ENCODE peak calls at places on chromosome 2, in six cellular contexts. One of them, this sample, is unnamed.
A peak's percentile ranks its signal among the peaks of the same experiment; 100 is the strongest.

GRCh38 chr2:169507698-169508097 is 1.8 kb upstream of the KLHL41 start:
- DNase-seq in sigmoid colon: no peak
- DNase-seq in NCI-H510A: no peak
- DNase-seq in DMS153: peak; percentile 97
- DNase-seq in GM12864: no peak
- DNase-seq in NAMALWA: no peak
- DNase-seq in this sample: no peak

GRCh38 chr2:98334439-98335078 is 11.7 kb upstream of the CNGA3 start:
- DNase-seq in sigmoid colon: no peak
- DNase-seq in NCI-H510A: no peak
- DNase-seq in DMS153: peak; percentile 20
- DNase-seq in GM12864: no peak
- DNase-seq in NAMALWA: no peak
- DNase-seq in this sample: no peak

GRCh38 chr2:240208631-240209211 is 68.3 kb upstream of the OTOS start:
- DNase-seq in sigmoid colon: peak; percentile 25
- DNase-seq in NCI-H510A: no peak
- DNase-seq in DMS153: no peak
- DNase-seq in GM12864: no peak
- DNase-seq in NAMALWA: no peak
- DNase-seq in this sample: no peak

GRCh38 chr2:189234991-189235390 is 55.4 kb upstream of the COL5A2 start:
- DNase-seq in sigmoid colon: no peak
- DNase-seq in NCI-H510A: no peak
- DNase-seq in DMS153: no peak
- DNase-seq in GM12864: no peak
- DNase-seq in NAMALWA: no peak
- DNase-seq in this sample: no peak

GRCh38 chr2:46298522-46299351 is 1.5 kb downstream of the EPAS1 start:
- DNase-seq in sigmoid colon: peak; percentile 77
- DNase-seq in NCI-H510A: no peak
- DNase-seq in DMS153: no peak
- DNase-seq in GM12864: no peak
- DNase-seq in NAMALWA: no peak
- DNase-seq in this sample: peak; percentile 55

GRCh38 chr2:237180225-237180624 is 94.5 kb downstream of the COPS8 start:
- DNase-seq in sigmoid colon: no peak
- DNase-seq in NCI-H510A: no peak
- DNase-seq in DMS153: no peak
- DNase-seq in GM12864: no peak
- DNase-seq in NAMALWA: no peak
- DNase-seq in this sample: no peak

GRCh38 chr2:110116033-110116710 is 550 bp upstream of the MALL start:
- DNase-seq in sigmoid colon: no peak
- DNase-seq in NCI-H510A: no peak
- DNase-seq in DMS153: peak; percentile 9
- DNase-seq in GM12864: no peak
- DNase-seq in NAMALWA: no peak
- DNase-seq in this sample: peak; percentile 40

GRCh38 chr2:128416781-128417180 is 98.1 kb upstream of the HS6ST1 start:
- DNase-seq in sigmoid colon: no peak
- DNase-seq in NCI-H510A: no peak
- DNase-seq in DMS153: no peak
- DNase-seq in GM12864: no peak
- DNase-seq in NAMALWA: no peak
- DNase-seq in this sample: no peak

GRCh38 chr2:167570370-167570769 is 677.0 kb downstream of the STK39 start:
- DNase-seq in sigmoid colon: no peak
- DNase-seq in NCI-H510A: no peak
- DNase-seq in DMS153: no peak
- DNase-seq in GM12864: no peak
- DNase-seq in NAMALWA: no peak
- DNase-seq in this sample: no peak

GRCh38 chr2:86223098-86223681 is 23.9 kb downstream of the MRPL35 start:
- DNase-seq in sigmoid colon: peak; percentile 95
- DNase-seq in NCI-H510A: no peak
- DNase-seq in DMS153: no peak
- DNase-seq in GM12864: no peak
- DNase-seq in NAMALWA: no peak
- DNase-seq in this sample: peak; percentile 71

GRCh38 chr2:217521820-217522219 is 481.0 kb downstream of the TNS1 start:
- DNase-seq in sigmoid colon: no peak
- DNase-seq in NCI-H510A: no peak
- DNase-seq in DMS153: no peak
- DNase-seq in GM12864: no peak
- DNase-seq in NAMALWA: no peak
- DNase-seq in this sample: no peak

GRCh38 chr2:233711312-233712008 is 1.2 kb upstream of the UGT1A5 start:
- DNase-seq in sigmoid colon: peak; percentile 78
- DNase-seq in NCI-H510A: peak; percentile 70
- DNase-seq in DMS153: peak; percentile 55
- DNase-seq in GM12864: no peak
- DNase-seq in NAMALWA: peak; percentile 60
- DNase-seq in this sample: peak; percentile 59

GRCh38 chr2:106208874-106209273 is 14.8 kb upstream of the UXS1 start:
- DNase-seq in sigmoid colon: no peak
- DNase-seq in NCI-H510A: no peak
- DNase-seq in DMS153: no peak
- DNase-seq in GM12864: no peak
- DNase-seq in NAMALWA: no peak
- DNase-seq in this sample: no peak

GRCh38 chr2:213036836-213037235 is 114.6 kb downstream of the IKZF2 start:
- DNase-seq in sigmoid colon: no peak
- DNase-seq in NCI-H510A: no peak
- DNase-seq in DMS153: no peak
- DNase-seq in GM12864: no peak
- DNase-seq in NAMALWA: peak; percentile 21
- DNase-seq in this sample: no peak

GRCh38 chr2:62347563-62348270 is 151.8 kb downstream of the B3GNT2 start:
- DNase-seq in sigmoid colon: no peak
- DNase-seq in NCI-H510A: no peak
- DNase-seq in DMS153: no peak
- DNase-seq in GM12864: peak; percentile 31
- DNase-seq in NAMALWA: no peak
- DNase-seq in this sample: no peak

GRCh38 chr2:150878347-150878746 is 383.3 kb downstream of the RBM43 start:
- DNase-seq in sigmoid colon: no peak
- DNase-seq in NCI-H510A: no peak
- DNase-seq in DMS153: no peak
- DNase-seq in GM12864: no peak
- DNase-seq in NAMALWA: no peak
- DNase-seq in this sample: no peak

GRCh38 chr2:29317077-29317517 is 201.9 kb downstream of the CLIP4 start:
- DNase-seq in sigmoid colon: no peak
- DNase-seq in NCI-H510A: no peak
- DNase-seq in DMS153: no peak
- DNase-seq in GM12864: peak; percentile 81
- DNase-seq in NAMALWA: peak; percentile 14
- DNase-seq in this sample: no peak

GRCh38 chr2:221969087-221969829 is 329.5 kb downstream of the PAX3 start:
- DNase-seq in sigmoid colon: no peak
- DNase-seq in NCI-H510A: no peak
- DNase-seq in DMS153: no peak
- DNase-seq in GM12864: no peak
- DNase-seq in NAMALWA: peak; percentile 67
- DNase-seq in this sample: no peak

GRCh38 chr2:86037141-86037794 is 68.4 kb downstream of the POLR1A start:
- DNase-seq in sigmoid colon: peak; percentile 91
- DNase-seq in NCI-H510A: peak; percentile 17
- DNase-seq in DMS153: no peak
- DNase-seq in GM12864: no peak
- DNase-seq in NAMALWA: peak; percentile 89
- DNase-seq in this sample: peak; percentile 78

GRCh38 chr2:97812916-97813315 is 99.5 kb downstream of the ZAP70 start:
- DNase-seq in sigmoid colon: no peak
- DNase-seq in NCI-H510A: no peak
- DNase-seq in DMS153: no peak
- DNase-seq in GM12864: no peak
- DNase-seq in NAMALWA: no peak
- DNase-seq in this sample: no peak

GRCh38 chr2:216666461-216667233 is 28.7 kb downstream of the IGFBP5 start:
- DNase-seq in sigmoid colon: no peak
- DNase-seq in NCI-H510A: peak; percentile 20
- DNase-seq in DMS153: peak; percentile 42
- DNase-seq in GM12864: peak; percentile 26
- DNase-seq in NAMALWA: peak; percentile 84
- DNase-seq in this sample: peak; percentile 52

GRCh38 chr2:66555076-66555475 is 120.2 kb downstream of the MEIS1 start:
- DNase-seq in sigmoid colon: no peak
- DNase-seq in NCI-H510A: no peak
- DNase-seq in DMS153: no peak
- DNase-seq in GM12864: no peak
- DNase-seq in NAMALWA: no peak
- DNase-seq in this sample: no peak

GRCh38 chr2:208062113-208062512 is 36.8 kb upstream of the PLEKHM3 start:
- DNase-seq in sigmoid colon: no peak
- DNase-seq in NCI-H510A: no peak
- DNase-seq in DMS153: no peak
- DNase-seq in GM12864: no peak
- DNase-seq in NAMALWA: peak; percentile 69
- DNase-seq in this sample: no peak

GRCh38 chr2:23418056-23418455 is 33.1 kb downstream of the KLHL29 start:
- DNase-seq in sigmoid colon: no peak
- DNase-seq in NCI-H510A: no peak
- DNase-seq in DMS153: no peak
- DNase-seq in GM12864: no peak
- DNase-seq in NAMALWA: no peak
- DNase-seq in this sample: no peak

GRCh38 chr2:66270247-66270646 is 164.7 kb upstream of the MEIS1 start:
- DNase-seq in sigmoid colon: no peak
- DNase-seq in NCI-H510A: no peak
- DNase-seq in DMS153: no peak
- DNase-seq in GM12864: no peak
- DNase-seq in NAMALWA: no peak
- DNase-seq in this sample: no peak

GRCh38 chr2:82636411-82637020 is 1822.6 kb downstream of the SUCLG1 start:
- DNase-seq in sigmoid colon: no peak
- DNase-seq in NCI-H510A: no peak
- DNase-seq in DMS153: no peak
- DNase-seq in GM12864: no peak
- DNase-seq in NAMALWA: no peak
- DNase-seq in this sample: no peak

GRCh38 chr2:115606350-115606749 is 1163.9 kb downstream of the DPP10 start:
- DNase-seq in sigmoid colon: no peak
- DNase-seq in NCI-H510A: no peak
- DNase-seq in DMS153: no peak
- DNase-seq in GM12864: no peak
- DNase-seq in NAMALWA: no peak
- DNase-seq in this sample: no peak

GRCh38 chr2:104867351-104868080 is 13.6 kb downstream of the POU3F3 start:
- DNase-seq in sigmoid colon: no peak
- DNase-seq in NCI-H510A: no peak
- DNase-seq in DMS153: no peak
- DNase-seq in GM12864: no peak
- DNase-seq in NAMALWA: no peak
- DNase-seq in this sample: no peak

GRCh38 chr2:30122362-30122761 is 24.4 kb upstream of the YPEL5 start:
- DNase-seq in sigmoid colon: no peak
- DNase-seq in NCI-H510A: no peak
- DNase-seq in DMS153: no peak
- DNase-seq in GM12864: no peak
- DNase-seq in NAMALWA: no peak
- DNase-seq in this sample: no peak

GRCh38 chr2:219452361-219453317 is 18.0 kb downstream of the SPEG start:
- DNase-seq in sigmoid colon: peak; percentile 95
- DNase-seq in NCI-H510A: no peak
- DNase-seq in DMS153: no peak
- DNase-seq in GM12864: no peak
- DNase-seq in NAMALWA: no peak
- DNase-seq in this sample: peak; percentile 90

GRCh38 chr2:127176371-127177311 is 43.5 kb downstream of the CYP27C1 start:
- DNase-seq in sigmoid colon: peak; percentile 89
- DNase-seq in NCI-H510A: peak; percentile 16
- DNase-seq in DMS153: no peak
- DNase-seq in GM12864: no peak
- DNase-seq in NAMALWA: no peak
- DNase-seq in this sample: peak; percentile 70

GRCh38 chr2:226514895-226515294 is 284.7 kb downstream of the IRS1 start:
- DNase-seq in sigmoid colon: no peak
- DNase-seq in NCI-H510A: no peak
- DNase-seq in DMS153: no peak
- DNase-seq in GM12864: no peak
- DNase-seq in NAMALWA: no peak
- DNase-seq in this sample: no peak

GRCh38 chr2:105090091-105090490 is 52.2 kb downstream of the MRPS9 start:
- DNase-seq in sigmoid colon: no peak
- DNase-seq in NCI-H510A: no peak
- DNase-seq in DMS153: no peak
- DNase-seq in GM12864: no peak
- DNase-seq in NAMALWA: no peak
- DNase-seq in this sample: no peak

GRCh38 chr2:109447811-109448210 is 166.0 kb downstream of the SEPTIN10 start:
- DNase-seq in sigmoid colon: peak; percentile 47
- DNase-seq in NCI-H510A: no peak
- DNase-seq in DMS153: no peak
- DNase-seq in GM12864: no peak
- DNase-seq in NAMALWA: no peak
- DNase-seq in this sample: no peak

GRCh38 chr2:205725059-205725458 is 42.8 kb downstream of the NRP2 start:
- DNase-seq in sigmoid colon: no peak
- DNase-seq in NCI-H510A: no peak
- DNase-seq in DMS153: no peak
- DNase-seq in GM12864: no peak
- DNase-seq in NAMALWA: no peak
- DNase-seq in this sample: no peak

GRCh38 chr2:61645911-61646310 is 107.8 kb upstream of the XPO1 start:
- DNase-seq in sigmoid colon: no peak
- DNase-seq in NCI-H510A: no peak
- DNase-seq in DMS153: no peak
- DNase-seq in GM12864: no peak
- DNase-seq in NAMALWA: no peak
- DNase-seq in this sample: no peak

GRCh38 chr2:60958800-60959199 is 58.7 kb upstream of the PEX13 start:
- DNase-seq in sigmoid colon: no peak
- DNase-seq in NCI-H510A: no peak
- DNase-seq in DMS153: no peak
- DNase-seq in GM12864: no peak
- DNase-seq in NAMALWA: no peak
- DNase-seq in this sample: no peak

GRCh38 chr2:180222642-180223041 is 215.5 kb upstream of the CWC22 start:
- DNase-seq in sigmoid colon: no peak
- DNase-seq in NCI-H510A: peak; percentile 47
- DNase-seq in DMS153: peak; percentile 8
- DNase-seq in GM12864: no peak
- DNase-seq in NAMALWA: peak; percentile 4
- DNase-seq in this sample: no peak

GRCh38 chr2:38267270-38267925 is 109.7 kb downstream of the ATL2 start:
- DNase-seq in sigmoid colon: no peak
- DNase-seq in NCI-H510A: no peak
- DNase-seq in DMS153: no peak
- DNase-seq in GM12864: no peak
- DNase-seq in NAMALWA: no peak
- DNase-seq in this sample: no peak